ENCODE peak calls at places on chromosomes 2 and 18, in six cellular contexts. One of them, this sample, is unnamed.

GRCh38 chr2:236663671-236664101 is 94.1 kb downstream of the ACKR3 start:
- DNase-seq in RWPE1: no peak
- DNase-seq in ovary: no peak
- DNase-seq in kidney: no peak
- DNase-seq in fibroblast of lung: peak
- DNase-seq in IMR-90: peak
- DNase-seq in this sample: no peak

GRCh38 chr2:240140920-240141319 is 462 bp upstream of the OTOS start:
- DNase-seq in RWPE1: no peak
- DNase-seq in ovary: peak
- DNase-seq in kidney: peak
- DNase-seq in fibroblast of lung: no peak
- DNase-seq in IMR-90: no peak
- DNase-seq in this sample: no peak

GRCh38 chr2:3681625-3682024 is 21.8 kb upstream of the DCDC2C start:
- DNase-seq in RWPE1: no peak
- DNase-seq in ovary: no peak
- DNase-seq in kidney: no peak
- DNase-seq in fibroblast of lung: no peak
- DNase-seq in IMR-90: no peak
- DNase-seq in this sample: no peak

GRCh38 chr2:58039170-58039611 is 7.4 kb upstream of the VRK2 start:
- DNase-seq in RWPE1: no peak
- DNase-seq in ovary: no peak
- DNase-seq in kidney: no peak
- DNase-seq in fibroblast of lung: peak
- DNase-seq in IMR-90: peak
- DNase-seq in this sample: no peak

GRCh38 chr2:97748397-97748796 is 35.0 kb downstream of the ZAP70 start:
- DNase-seq in RWPE1: no peak
- DNase-seq in ovary: no peak
- DNase-seq in kidney: peak
- DNase-seq in fibroblast of lung: no peak
- DNase-seq in IMR-90: no peak
- DNase-seq in this sample: no peak

GRCh38 chr18:22349317-22349898 is 68.3 kb downstream of the CTAGE1 start:
- DNase-seq in RWPE1: no peak
- DNase-seq in ovary: peak
- DNase-seq in kidney: no peak
- DNase-seq in fibroblast of lung: peak
- DNase-seq in IMR-90: no peak
- DNase-seq in this sample: no peak

GRCh38 chr2:174337337-174338154 is 2.8 kb downstream of the SP9 start:
- DNase-seq in RWPE1: no peak
- DNase-seq in ovary: no peak
- DNase-seq in kidney: peak
- DNase-seq in fibroblast of lung: peak
- DNase-seq in IMR-90: no peak
- DNase-seq in this sample: no peak

GRCh38 chr2:119255760-119256573 is 32.3 kb downstream of the STEAP3 start:
- DNase-seq in RWPE1: peak
- DNase-seq in ovary: no peak
- DNase-seq in kidney: no peak
- DNase-seq in fibroblast of lung: peak
- DNase-seq in IMR-90: peak
- DNase-seq in this sample: no peak

GRCh38 chr2:28610583-28611201 is 114.8 kb downstream of the PLB1 start:
- DNase-seq in RWPE1: peak
- DNase-seq in ovary: peak
- DNase-seq in kidney: peak
- DNase-seq in fibroblast of lung: peak
- DNase-seq in IMR-90: peak
- DNase-seq in this sample: no peak

GRCh38 chr18:50072146-50072545 is 122.8 kb downstream of the MYO5B start:
- DNase-seq in RWPE1: no peak
- DNase-seq in ovary: no peak
- DNase-seq in kidney: no peak
- DNase-seq in fibroblast of lung: no peak
- DNase-seq in IMR-90: no peak
- DNase-seq in this sample: no peak

GRCh38 chr2:171735991-171736710 is 48.9 kb downstream of the DYNC1I2 start:
- DNase-seq in RWPE1: no peak
- DNase-seq in ovary: no peak
- DNase-seq in kidney: no peak
- DNase-seq in fibroblast of lung: no peak
- DNase-seq in IMR-90: no peak
- DNase-seq in this sample: no peak

GRCh38 chr18:44048846-44049245 is 631.8 kb upstream of the SETBP1 start:
- DNase-seq in RWPE1: no peak
- DNase-seq in ovary: no peak
- DNase-seq in kidney: no peak
- DNase-seq in fibroblast of lung: no peak
- DNase-seq in IMR-90: no peak
- DNase-seq in this sample: no peak

GRCh38 chr2:88874063-88874657 is 182.7 kb downstream of the RPIA start:
- DNase-seq in RWPE1: peak
- DNase-seq in ovary: no peak
- DNase-seq in kidney: no peak
- DNase-seq in fibroblast of lung: peak
- DNase-seq in IMR-90: peak
- DNase-seq in this sample: no peak

GRCh38 chr2:133570547-133570946 is 2.3 kb upstream of the NCKAP5 start:
- DNase-seq in RWPE1: no peak
- DNase-seq in ovary: no peak
- DNase-seq in kidney: no peak
- DNase-seq in fibroblast of lung: no peak
- DNase-seq in IMR-90: no peak
- DNase-seq in this sample: no peak

GRCh38 chr18:42157878-42158277 is 202.8 kb downstream of the PIK3C3 start:
- DNase-seq in RWPE1: no peak
- DNase-seq in ovary: no peak
- DNase-seq in kidney: no peak
- DNase-seq in fibroblast of lung: no peak
- DNase-seq in IMR-90: no peak
- DNase-seq in this sample: no peak

GRCh38 chr2:56009758-56010534 is 86.4 kb upstream of the EFEMP1 start:
- DNase-seq in RWPE1: peak
- DNase-seq in ovary: no peak
- DNase-seq in kidney: no peak
- DNase-seq in fibroblast of lung: peak
- DNase-seq in IMR-90: peak
- DNase-seq in this sample: peak

GRCh38 chr2:157150747-157151146 is 106.8 kb upstream of the GALNT5 start:
- DNase-seq in RWPE1: no peak
- DNase-seq in ovary: no peak
- DNase-seq in kidney: no peak
- DNase-seq in fibroblast of lung: peak
- DNase-seq in IMR-90: peak
- DNase-seq in this sample: no peak

GRCh38 chr18:57664600-57665165 is 43.0 kb upstream of the NARS1 start:
- DNase-seq in RWPE1: no peak
- DNase-seq in ovary: no peak
- DNase-seq in kidney: no peak
- DNase-seq in fibroblast of lung: no peak
- DNase-seq in IMR-90: no peak
- DNase-seq in this sample: no peak

GRCh38 chr2:219561179-219562048 is 9.9 kb downstream of the OBSL1 start:
- DNase-seq in RWPE1: no peak
- DNase-seq in ovary: peak
- DNase-seq in kidney: peak
- DNase-seq in fibroblast of lung: no peak
- DNase-seq in IMR-90: no peak
- DNase-seq in this sample: no peak

GRCh38 chr2:28902584-28902983 is 8.1 kb downstream of the WDR43 start:
- DNase-seq in RWPE1: no peak
- DNase-seq in ovary: no peak
- DNase-seq in kidney: no peak
- DNase-seq in fibroblast of lung: no peak
- DNase-seq in IMR-90: no peak
- DNase-seq in this sample: no peak

GRCh38 chr2:189104926-189105325 is 74.6 kb downstream of the COL5A2 start:
- DNase-seq in RWPE1: no peak
- DNase-seq in ovary: no peak
- DNase-seq in kidney: no peak
- DNase-seq in fibroblast of lung: peak
- DNase-seq in IMR-90: peak
- DNase-seq in this sample: no peak
- H3K27ac ChIP-seq in RWPE1: no peak
- H3K27ac ChIP-seq in ovary: no peak
- H3K27ac ChIP-seq in kidney: no peak
- H3K27ac ChIP-seq in fibroblast of lung: no peak
- H3K27ac ChIP-seq in IMR-90: no peak
- H3K27ac ChIP-seq in this sample: no peak

GRCh38 chr18:2981212-2981728 is 31.7 kb downstream of the LPIN2 start:
- DNase-seq in RWPE1: peak
- DNase-seq in ovary: no peak
- DNase-seq in kidney: no peak
- DNase-seq in fibroblast of lung: peak
- DNase-seq in IMR-90: peak
- DNase-seq in this sample: no peak

GRCh38 chr18:2984703-2985261 is 28.2 kb downstream of the LPIN2 start:
- DNase-seq in RWPE1: no peak
- DNase-seq in ovary: no peak
- DNase-seq in kidney: no peak
- DNase-seq in fibroblast of lung: no peak
- DNase-seq in IMR-90: no peak
- DNase-seq in this sample: no peak

GRCh38 chr18:2980607-2980923 is 32.4 kb downstream of the LPIN2 start:
- DNase-seq in RWPE1: no peak
- DNase-seq in ovary: no peak
- DNase-seq in kidney: no peak
- DNase-seq in fibroblast of lung: no peak
- DNase-seq in IMR-90: no peak
- DNase-seq in this sample: no peak

GRCh38 chr18:2983296-2983695 is 29.6 kb downstream of the LPIN2 start:
- DNase-seq in RWPE1: no peak
- DNase-seq in ovary: no peak
- DNase-seq in kidney: no peak
- DNase-seq in fibroblast of lung: no peak
- DNase-seq in IMR-90: no peak
- DNase-seq in this sample: no peak

GRCh38 chr18:2982452-2983172 is 30.3 kb downstream of the LPIN2 start:
- DNase-seq in RWPE1: no peak
- DNase-seq in ovary: no peak
- DNase-seq in kidney: no peak
- DNase-seq in fibroblast of lung: no peak
- DNase-seq in IMR-90: no peak
- DNase-seq in this sample: peak
- H3K27ac ChIP-seq in RWPE1: no peak
- H3K27ac ChIP-seq in ovary: peak
- H3K27ac ChIP-seq in kidney: peak
- H3K27ac ChIP-seq in fibroblast of lung: peak
- H3K27ac ChIP-seq in IMR-90: peak
- H3K27ac ChIP-seq in this sample: no peak

DNA sequence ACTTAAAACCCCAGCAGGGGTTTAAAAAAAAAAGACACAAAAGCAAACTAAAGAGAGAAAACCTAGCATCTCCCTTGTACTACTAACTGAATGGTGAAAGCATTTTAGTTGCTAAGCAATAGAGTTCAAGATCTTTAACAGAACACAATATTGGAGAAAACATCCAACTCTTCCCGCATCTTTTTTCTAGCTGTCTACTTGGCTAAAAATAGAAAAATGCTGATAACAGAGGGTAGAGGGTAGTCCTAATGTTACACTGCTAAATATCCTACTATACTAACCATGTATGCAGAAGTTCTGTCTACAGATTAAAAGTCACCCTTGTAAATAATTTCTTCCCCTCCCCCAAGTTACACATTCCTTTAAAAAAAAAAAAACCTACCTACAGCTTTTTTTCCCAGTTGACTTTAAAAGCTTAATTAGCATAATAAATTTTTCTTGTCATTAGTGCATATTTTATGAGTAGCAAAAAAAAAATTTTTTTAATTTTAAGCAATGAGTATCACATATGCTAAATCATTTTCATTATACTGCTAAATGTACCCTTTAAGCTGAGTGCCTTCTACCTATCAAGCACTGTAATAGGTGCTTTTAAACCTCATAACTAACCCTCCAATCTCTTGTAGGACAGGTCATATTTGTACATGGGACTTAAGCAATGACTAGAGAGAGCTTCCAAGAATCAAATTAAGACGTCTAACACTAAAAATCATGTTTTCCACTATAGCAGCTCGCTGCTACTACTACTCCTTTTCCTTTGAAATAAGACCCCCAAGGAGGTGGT is 7.6 kb downstream of the XPO1 start:
- DNase-seq in RWPE1: no peak
- DNase-seq in ovary: no peak
- DNase-seq in kidney: no peak
- DNase-seq in fibroblast of lung: peak
- DNase-seq in IMR-90: no peak
- DNase-seq in this sample: no peak
- H3K27ac ChIP-seq in RWPE1: no peak
- H3K27ac ChIP-seq in ovary: no peak
- H3K27ac ChIP-seq in kidney: no peak
- H3K27ac ChIP-seq in fibroblast of lung: no peak
- H3K27ac ChIP-seq in IMR-90: no peak
- H3K27ac ChIP-seq in this sample: no peak

GRCh38 chr2:54671875-54672586 is 51.4 kb upstream of the EML6 start:
- DNase-seq in RWPE1: no peak
- DNase-seq in ovary: no peak
- DNase-seq in kidney: no peak
- DNase-seq in fibroblast of lung: peak
- DNase-seq in IMR-90: peak
- DNase-seq in this sample: no peak

GRCh38 chr2:54670485-54671009 is 52.9 kb upstream of the EML6 start:
- DNase-seq in RWPE1: no peak
- DNase-seq in ovary: no peak
- DNase-seq in kidney: no peak
- DNase-seq in fibroblast of lung: no peak
- DNase-seq in IMR-90: no peak
- DNase-seq in this sample: no peak

GRCh38 chr2:54672587-54673456 is 50.6 kb upstream of the EML6 start:
- DNase-seq in RWPE1: no peak
- DNase-seq in ovary: no peak
- DNase-seq in kidney: no peak
- DNase-seq in fibroblast of lung: no peak
- DNase-seq in IMR-90: no peak
- DNase-seq in this sample: no peak

GRCh38 chr2:54669677-54670484 is 53.6 kb upstream of the EML6 start:
- DNase-seq in RWPE1: peak
- DNase-seq in ovary: no peak
- DNase-seq in kidney: no peak
- DNase-seq in fibroblast of lung: peak
- DNase-seq in IMR-90: peak
- DNase-seq in this sample: no peak

DNA sequence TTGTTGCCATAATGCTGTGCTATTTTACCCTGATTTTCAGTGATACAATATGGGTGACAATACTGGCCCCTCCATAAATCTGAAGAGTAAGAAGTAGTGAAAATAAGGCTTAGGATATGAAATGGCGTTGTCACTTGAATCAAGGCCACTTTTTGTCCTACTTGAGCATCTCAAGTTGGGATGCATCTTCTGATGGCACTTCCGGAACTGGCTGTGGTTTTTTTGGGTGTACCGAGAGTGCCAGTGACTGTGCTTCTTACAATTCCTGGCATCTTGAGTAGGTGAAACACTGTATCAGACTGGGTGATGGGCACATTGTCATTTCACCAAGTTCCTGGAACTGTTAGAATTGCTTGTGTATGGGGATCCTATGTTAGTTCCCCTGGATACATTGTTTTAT is 52.5 kb upstream of the EML6 start:
- DNase-seq in RWPE1: no peak
- DNase-seq in ovary: no peak
- DNase-seq in kidney: no peak
- DNase-seq in fibroblast of lung: no peak
- DNase-seq in IMR-90: no peak
- DNase-seq in this sample: no peak
- H3K27ac ChIP-seq in RWPE1: no peak
- H3K27ac ChIP-seq in ovary: no peak
- H3K27ac ChIP-seq in kidney: no peak
- H3K27ac ChIP-seq in fibroblast of lung: no peak
- H3K27ac ChIP-seq in IMR-90: no peak
- H3K27ac ChIP-seq in this sample: peak

This sample was measured in substantia nigra.